ENCODE peak calls at places on chromosomes 4 and X, in nine cellular contexts. E is breast epithelium, G is prostate gland, Y is sigmoid colon, P is GM12878, H is upper lobe of left lung, F is endothelial cell of umbilical vein, B is suprapubic skin, S is stomach. A is an unnamed sample. For H3K4me1, the result is how much of the 10 kb centered on the place peaks cover.

GRCh38 chrX:79133897-79134296 is 10.6 kb upstream of the GPR174 start:
- DNase-seq in E (no peak), G (no peak), Y (no peak), P (no peak), H (no peak), F (no peak), B (no peak), S (no peak), A (no peak)

GRCh38 chr4:77959566-77960338 is 97.1 kb downstream of the MRPL1 start:
- DNase-seq in E (no peak), G (peak), Y (no peak), P (peak), H (no peak), F (peak), B (no peak), S (no peak), A (peak)

GRCh38 chrX:20361890-20362262 is 95.2 kb upstream of the RPS6KA3 start:
- DNase-seq in E (no peak), G (no peak), Y (no peak), P (no peak), H (no peak), F (no peak), B (no peak), S (no peak), A (no peak)

GRCh38 chr4:83112678-83113428 is 1.7 kb downstream of the PLAC8 start:
- DNase-seq in E (no peak), G (no peak), Y (no peak), P (peak), H (no peak), F (no peak), B (no peak), S (no peak), A (peak)

GRCh38 chr4:6540879-6541278 is 34.1 kb upstream of the MAN2B2 start:
- DNase-seq in E (no peak), G (no peak), Y (no peak), P (no peak), H (no peak), F (no peak), B (no peak), S (no peak), A (no peak)

GRCh38 chr4:77232653-77233052 is 75.6 kb downstream of the CCNG2 start:
- DNase-seq in E (no peak), G (no peak), Y (no peak), P (no peak), H (no peak), F (no peak), B (no peak), S (no peak), A (no peak)

GRCh38 chr4:10299601-10300000 is 157.6 kb downstream of the ZNF518B start:
- DNase-seq in E (no peak), G (no peak), Y (no peak), P (no peak), H (no peak), F (no peak), B (no peak), S (no peak), A (no peak)

GRCh38 chrX:65697915-65698796 is 30.7 kb downstream of the MSN start:
- DNase-seq in E (no peak), G (no peak), Y (no peak), P (peak), H (no peak), F (peak), B (no peak), S (peak), A (peak)

GRCh38 chr4:11614426-11614825 is 185.7 kb upstream of the HS3ST1 start:
- DNase-seq in E (peak), G (peak), Y (no peak), P (no peak), H (no peak), F (no peak), B (no peak), S (peak), A (no peak)

GRCh38 chr4:30718021-30718888 is 1.9 kb upstream of the PCDH7 start:
- DNase-seq in E (no peak), G (peak), Y (peak), P (no peak), H (peak), F (peak), B (no peak), S (peak), A (peak)

GRCh38 chr4:7124643-7125442 is 57.0 kb upstream of the GRPEL1 start:
- DNase-seq in E (no peak), G (peak), Y (peak), P (no peak), H (peak), F (peak), B (no peak), S (peak), A (peak)

GRCh38 chrX:15292861-15293260 is 22.6 kb downstream of the ASB11 start:
- DNase-seq in E (no peak), G (no peak), Y (no peak), P (no peak), H (no peak), F (peak), B (no peak), S (no peak), A (no peak)

GRCh38 chrX:46169808-46170207 is 375.4 kb downstream of the ZNF674 start:
- DNase-seq in E (no peak), G (no peak), Y (no peak), P (no peak), H (no peak), F (no peak), B (no peak), S (no peak), A (no peak)

GRCh38 chrX:50081282-50081955 is 119.4 kb downstream of the AKAP4 start:
- DNase-seq in E (no peak), G (peak), Y (no peak), P (no peak), H (no peak), F (peak), B (no peak), S (peak), A (peak)

GRCh38 chrX:30779453-30780030 is 109.5 kb downstream of the TAB3 start:
- DNase-seq in E (no peak), G (no peak), Y (no peak), P (no peak), H (peak), F (no peak), B (no peak), S (peak), A (no peak)

GRCh38 chr4:6924361-6924779 is 14.7 kb downstream of the TBC1D14 start:
- DNase-seq in E (no peak), G (no peak), Y (no peak), P (no peak), H (no peak), F (no peak), B (no peak), S (no peak), A (no peak)

GRCh38 chr4:95263391-95263790 is 285.4 kb downstream of the UNC5C start:
- DNase-seq in E (no peak), G (no peak), Y (no peak), P (no peak), H (no peak), F (no peak), B (no peak), S (no peak), A (no peak)

GRCh38 chr4:83850435-83850834 is 314.5 kb downstream of the GPAT3 start:
- DNase-seq in E (no peak), G (no peak), Y (no peak), P (no peak), H (no peak), F (no peak), B (no peak), S (no peak), A (peak)

GRCh38 chr4:4574792-4575191 is 32.9 kb upstream of the STX18 start:
- DNase-seq in E (no peak), G (peak), Y (no peak), P (no peak), H (no peak), F (peak), B (no peak), S (no peak), A (peak)

GRCh38 chr4:148284526-148285193 is 157.6 kb downstream of the NR3C2 start:
- DNase-seq in E (no peak), G (no peak), Y (no peak), P (no peak), H (no peak), F (peak), B (no peak), S (no peak), A (peak)

GRCh38 chr4:2373532-2373931 is 44.9 kb downstream of the ZFYVE28 start:
- DNase-seq in E (no peak), G (no peak), Y (no peak), P (no peak), H (no peak), F (no peak), B (no peak), S (no peak), A (no peak)

GRCh38 chrX:46574941-46575381 is 1.4 kb downstream of the CHST7 start:
- DNase-seq in E (no peak), G (no peak), Y (no peak), P (no peak), H (peak), F (peak), B (no peak), S (peak), A (peak)

GRCh38 chr4:80264352-80264647 is 2.2 kb upstream of the FGF5 start:
- DNase-seq in E (no peak), G (no peak), Y (no peak), P (no peak), H (no peak), F (no peak), B (no peak), S (no peak), A (no peak)

GRCh38 chr4:164012396-164013027 is 518.0 kb downstream of the TMA16 start:
- DNase-seq in E (no peak), G (no peak), Y (no peak), P (no peak), H (no peak), F (no peak), B (no peak), S (peak), A (peak)

GRCh38 chr4:155818639-155819038 is 47.4 kb downstream of the ASIC5 start:
- DNase-seq in E (no peak), G (no peak), Y (no peak), P (no peak), H (no peak), F (no peak), B (no peak), S (no peak), A (no peak)

GRCh38 chr4:76714226-76714625 is 183.7 kb downstream of the SOWAHB start:
- DNase-seq in E (no peak), G (no peak), Y (no peak), P (no peak), H (no peak), F (no peak), B (no peak), S (no peak), A (no peak)

GRCh38 chrX:17792842-17793241 is 55.5 kb downstream of the SCML1 start:
- DNase-seq in E (peak), G (peak), Y (no peak), P (no peak), H (no peak), F (no peak), B (no peak), S (no peak), A (no peak)

GRCh38 chrX:136528645-136529315 is 3.2 kb upstream of the VGLL1 start:
- DNase-seq in E (no peak), G (no peak), Y (no peak), P (no peak), H (no peak), F (no peak), B (no peak), S (no peak), A (peak)

GRCh38 chrX:6149231-6149870 is 79.3 kb downstream of the NLGN4X start:
- DNase-seq in E (no peak), G (no peak), Y (no peak), P (no peak), H (no peak), F (no peak), B (no peak), S (no peak), A (no peak)

GRCh38 chrX:149314031-149314430 is 191.1 kb downstream of the IDS start:
- DNase-seq in E (no peak), G (no peak), Y (no peak), P (no peak), H (no peak), F (no peak), B (no peak), S (no peak), A (no peak)

GRCh38 chrX:152907084-152907651 is 9.3 kb downstream of the ZNF185 start:
- DNase-seq in E (peak), G (no peak), Y (no peak), P (no peak), H (no peak), F (no peak), B (no peak), S (no peak), A (peak)

GRCh38 chr4:36269116-36269515 is 12.3 kb upstream of the DTHD1 start:
- DNase-seq in E (no peak), G (no peak), Y (no peak), P (no peak), H (no peak), F (no peak), B (no peak), S (no peak), A (no peak)

GRCh38 chrX:65073233-65073632 is 97.0 kb upstream of the ZC4H2 start:
- DNase-seq in E (no peak), G (no peak), Y (no peak), P (no peak), H (peak), F (no peak), B (no peak), S (no peak), A (no peak)

GRCh38 chr4:163395055-163395454 is 51.4 kb downstream of the NPY5R start:
- DNase-seq in E (no peak), G (no peak), Y (no peak), P (no peak), H (no peak), F (no peak), B (no peak), S (no peak), A (no peak)

GRCh38 chrX:23704673-23705206 is 37.4 kb downstream of the PRDX4 start:
- DNase-seq in E (no peak), G (no peak), Y (no peak), P (no peak), H (no peak), F (no peak), B (no peak), S (no peak), A (no peak)

GRCh38 chrX:100413231-100413630 is 3.2 kb upstream of the PCDH19 start:
- DNase-seq in E (no peak), G (peak), Y (no peak), P (peak), H (no peak), F (peak), B (no peak), S (peak), A (peak)

GRCh38 chrX:47581731-47582647 is at the start of gene TIMP1:
- DNase-seq in E (peak), G (peak), Y (peak), P (peak), H (peak), F (peak), B (peak), S (peak), A (peak)

GRCh38 chrX:39063037-39063436 is 261.8 kb downstream of the MID1IP1 start:
- DNase-seq in E (no peak), G (peak), Y (no peak), P (no peak), H (no peak), F (no peak), B (no peak), S (peak), A (no peak)

GRCh38 chr4:102354671-102355454 is 9.6 kb upstream of the SLC39A8 start:
- DNase-seq in E (no peak), G (no peak), Y (no peak), P (no peak), H (no peak), F (no peak), B (no peak), S (no peak), A (no peak)

GRCh38 chr4:102355748-102356147 is 10.5 kb upstream of the SLC39A8 start:
- DNase-seq in E (no peak), G (no peak), Y (no peak), P (no peak), H (no peak), F (no peak), B (no peak), S (no peak), A (no peak)

GRCh38 chr4:102363033-102363432 is 17.8 kb upstream of the SLC39A8 start:
- DNase-seq in E (no peak), G (no peak), Y (no peak), P (no peak), H (no peak), F (no peak), B (no peak), S (no peak), A (no peak)

GRCh38 chr4:102356562-102357202 is 11.4 kb upstream of the SLC39A8 start:
- DNase-seq in E (no peak), G (no peak), Y (no peak), P (no peak), H (no peak), F (no peak), B (no peak), S (no peak), A (no peak)

DNA sequence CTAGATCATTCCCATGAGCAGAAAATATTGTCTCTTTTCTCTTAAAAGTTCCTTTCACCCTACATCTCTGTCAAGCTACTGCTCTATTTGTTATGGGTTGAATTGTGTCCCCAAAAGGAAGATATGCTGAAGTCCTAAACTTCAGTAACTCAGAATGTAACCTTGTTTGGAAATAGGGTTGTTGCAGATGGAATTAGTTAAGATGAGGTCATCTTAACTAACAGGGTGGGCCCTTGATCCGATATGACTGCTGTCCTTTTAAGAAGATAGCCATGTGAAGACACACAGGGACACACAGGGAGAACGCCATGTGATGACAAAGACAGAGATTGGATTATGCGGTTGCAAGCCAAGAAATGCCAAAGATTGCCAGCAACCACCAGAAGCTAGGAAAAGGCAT is 12.8 kb upstream of the SLC39A8 start:
- DNase-seq in E (no peak), G (no peak), Y (no peak), P (no peak), H (no peak), F (no peak), B (no peak), S (no peak), A (no peak)
- H3K27ac ChIP-seq in E (no peak), G (no peak), Y (no peak), P (no peak), H (no peak), F (no peak), B (no peak), S (no peak), A (no peak)

GRCh38 chrX:13733506-13733905 is 914 bp downstream of the TRAPPC2 start:
- DNase-seq in E (no peak), G (no peak), Y (no peak), P (no peak), H (no peak), F (no peak), B (no peak), S (no peak), A (no peak)

GRCh38 chrX:13732246-13733067 is 2.0 kb downstream of the TRAPPC2 start:
- DNase-seq in E (no peak), G (no peak), Y (no peak), P (no peak), H (no peak), F (no peak), B (no peak), S (no peak), A (no peak)

DNA sequence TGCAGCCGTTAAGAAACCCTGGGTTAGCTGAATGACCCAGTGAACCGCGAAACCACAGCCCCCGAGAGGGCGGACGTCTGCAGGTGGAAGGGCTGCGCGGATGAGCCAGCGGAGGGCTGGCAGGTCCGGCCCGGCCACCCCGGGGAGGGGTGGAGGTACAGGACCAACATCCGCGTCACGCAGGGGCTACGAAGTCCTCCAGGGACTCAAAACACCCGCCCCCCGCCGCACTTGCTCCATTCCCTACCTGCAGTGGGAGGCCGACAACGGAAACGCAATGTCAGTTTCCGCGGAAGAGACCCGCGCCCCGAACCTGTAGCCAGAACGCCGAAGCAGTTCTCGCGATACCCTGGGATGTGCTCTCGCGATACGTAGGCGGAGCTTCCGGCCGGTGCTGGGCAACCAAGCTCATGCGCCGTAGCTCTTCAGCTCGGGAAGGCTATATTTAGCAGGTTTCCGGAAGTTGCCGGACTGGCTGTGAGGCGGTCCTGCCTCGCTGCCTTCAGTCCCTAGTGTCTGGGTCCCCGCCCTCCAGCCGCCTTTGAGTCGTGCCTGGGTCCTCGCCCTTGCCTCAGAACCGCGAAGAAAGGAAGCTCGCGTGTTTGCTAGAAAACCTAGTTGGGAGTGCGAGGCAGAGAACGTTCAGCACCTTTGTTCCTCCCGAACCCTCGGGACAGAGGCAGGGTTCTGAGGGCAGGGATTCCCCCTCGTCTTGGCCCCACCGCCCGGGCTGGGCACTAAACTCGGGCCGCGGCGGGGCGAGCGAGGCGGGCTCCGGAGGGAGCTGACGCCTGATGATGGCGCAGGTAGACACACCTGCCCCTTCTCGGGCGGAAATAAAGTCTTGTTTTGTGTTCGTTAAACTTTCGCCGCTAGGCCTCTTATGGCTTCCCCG is at the start of the genes OFD1 and TRAPPC2:
- DNase-seq in E (peak), G (peak), Y (peak), P (peak), H (peak), F (peak), B (peak), S (peak), A (peak)
- H3K4me1 ChIP-seq in E (under half), G (under half), Y (under half), P (under half), H (under half), F (under half), B (under half), S (under half), A (under half)

GRCh38 chrX:40644821-40645358 is 2.5 kb downstream of the CXorf38 start:
- DNase-seq in E (peak), G (peak), Y (peak), P (peak), H (no peak), F (peak), B (no peak), S (peak), A (no peak)
- TF ChIP-seq POLR2AphosphoS5 in E (no peak), G (peak), Y (peak), P (peak), H (peak), F (peak), B (no peak), S (no peak), A (no peak)

GRCh38 chr4:85828295-85828910 is 353.5 kb downstream of the ARHGAP24 start:
- DNase-seq in E (no peak), G (no peak), Y (no peak), P (no peak), H (no peak), F (no peak), B (no peak), S (no peak), A (no peak)
- H3K27ac ChIP-seq in E (peak), G (peak), Y (no peak), P (no peak), H (peak), F (no peak), B (no peak), S (peak), A (no peak)

GRCh38 chr4:184819786-184820185 is 6.0 kb downstream of the ACSL1 start:
- DNase-seq in E (no peak), G (no peak), Y (no peak), P (no peak), H (no peak), F (no peak), B (peak), S (no peak), A (no peak)
- H3K4me1 ChIP-seq in E (under half), G (under half), Y (under half), P (half or more), H (under half), F (under half), B (half or more), S (under half), A (under half)

DNA sequence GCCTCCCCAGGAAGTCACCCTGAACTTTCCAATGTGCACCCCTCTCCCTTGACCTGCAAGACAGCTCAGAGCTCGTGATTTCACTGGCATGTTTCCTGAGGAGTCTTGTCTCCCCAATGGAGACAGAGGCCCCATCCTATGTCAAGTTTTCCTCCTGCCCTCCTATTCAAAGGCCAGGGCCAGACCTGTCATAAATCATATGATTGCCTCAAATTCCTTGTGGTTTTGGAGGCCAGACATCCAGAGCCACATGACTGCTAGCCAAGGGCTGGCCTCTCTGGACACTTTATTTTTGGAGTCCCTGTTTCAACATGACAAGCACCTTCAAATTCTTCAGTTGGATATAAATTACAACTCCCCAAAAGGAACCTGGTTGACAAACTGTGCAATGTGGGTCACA is 76.0 kb upstream of the TFDP3 start:
- DNase-seq in E (no peak), G (no peak), Y (no peak), P (no peak), H (no peak), F (no peak), B (no peak), S (no peak), A (no peak)
- TF ChIP-seq POLR2AphosphoS5 in E (no peak), G (no peak), Y (no peak), P (no peak), H (no peak), F (no peak), B (no peak), S (no peak), A (no peak)

GRCh38 chrX:10014462-10015373 is 47.6 kb downstream of the CLDN34 start:
- DNase-seq in E (peak), G (peak), Y (peak), P (no peak), H (peak), F (peak), B (peak), S (peak), A (peak)
- H3K27ac ChIP-seq in E (peak), G (peak), Y (peak), P (peak), H (peak), F (peak), B (peak), S (peak), A (peak)